ENCODE peak calls at places on chromosomes 12 and 14, in six cellular contexts. One of them, this sample, is unnamed.

GRCh38 chr12:111121840-111122239 is 201.5 kb upstream of the MYL2 start:
- DNase-seq in left ventricle myocardium inferior: no peak
- DNase-seq in fibroblast of the aortic adventitia: no peak
- DNase-seq in AG04449: no peak
- DNase-seq in H1: no peak
- DNase-seq in foreskin keratinocyte: no peak
- DNase-seq in this sample: no peak

GRCh38 chr14:103625361-103626095 is 3.5 kb upstream of the KLC1 start:
- DNase-seq in AG04449: no peak
- DNase-seq in foreskin keratinocyte: no peak
- DNase-seq in fibroblast of the aortic adventitia: no peak
- DNase-seq in H1: no peak
- DNase-seq in left ventricle myocardium inferior: no peak
- DNase-seq in this sample: no peak

GRCh38 chr12:92562063-92562734 is 140.6 kb upstream of the PLEKHG7 start:
- DNase-seq in fibroblast of the aortic adventitia: peak; percentile 66
- DNase-seq in foreskin keratinocyte: no peak
- DNase-seq in H1: no peak
- DNase-seq in left ventricle myocardium inferior: no peak
- DNase-seq in AG04449: no peak
- DNase-seq in this sample: no peak

GRCh38 chr14:25042362-25043299 is 7.3 kb downstream of the STXBP6 start:
- DNase-seq in AG04449: peak; percentile 2
- DNase-seq in H1: no peak
- DNase-seq in left ventricle myocardium inferior: no peak
- DNase-seq in foreskin keratinocyte: no peak
- DNase-seq in fibroblast of the aortic adventitia: peak; percentile 73
- DNase-seq in this sample: no peak

GRCh38 chr12:97575792-97576191 is 113.2 kb downstream of the RMST start:
- DNase-seq in AG04449: no peak
- DNase-seq in left ventricle myocardium inferior: no peak
- DNase-seq in foreskin keratinocyte: no peak
- DNase-seq in fibroblast of the aortic adventitia: no peak
- DNase-seq in H1: no peak
- DNase-seq in this sample: no peak

GRCh38 chr12:121371404-121371803 is 19.2 kb upstream of the ANAPC5 start:
- DNase-seq in AG04449: no peak
- DNase-seq in left ventricle myocardium inferior: no peak
- DNase-seq in H1: no peak
- DNase-seq in fibroblast of the aortic adventitia: no peak
- DNase-seq in foreskin keratinocyte: no peak
- DNase-seq in this sample: no peak

GRCh38 chr12:13163868-13164267 is 32.7 kb upstream of the EMP1 start:
- DNase-seq in H1: no peak
- DNase-seq in left ventricle myocardium inferior: no peak
- DNase-seq in foreskin keratinocyte: peak; percentile 54
- DNase-seq in fibroblast of the aortic adventitia: no peak
- DNase-seq in AG04449: no peak
- DNase-seq in this sample: no peak

GRCh38 chr12:64752833-64753238 is 6.4 kb downstream of the GNS start:
- DNase-seq in left ventricle myocardium inferior: no peak
- DNase-seq in H1: no peak
- DNase-seq in foreskin keratinocyte: no peak
- DNase-seq in fibroblast of the aortic adventitia: peak; percentile 39
- DNase-seq in AG04449: no peak
- DNase-seq in this sample: no peak

GRCh38 chr12:113955109-113955970 is 10.8 kb downstream of the RBM19 start:
- DNase-seq in AG04449: no peak
- DNase-seq in fibroblast of the aortic adventitia: no peak
- DNase-seq in left ventricle myocardium inferior: no peak
- DNase-seq in foreskin keratinocyte: no peak
- DNase-seq in H1: peak; percentile 83
- DNase-seq in this sample: peak; percentile 81

GRCh38 chr12:24904871-24905270 is 44.0 kb downstream of the BCAT1 start:
- DNase-seq in AG04449: no peak
- DNase-seq in left ventricle myocardium inferior: no peak
- DNase-seq in H1: peak; percentile 29
- DNase-seq in fibroblast of the aortic adventitia: no peak
- DNase-seq in foreskin keratinocyte: no peak
- DNase-seq in this sample: no peak

GRCh38 chr12:26195250-26195640 is at the start of gene SSPN:
- DNase-seq in H1: peak; percentile 63
- DNase-seq in left ventricle myocardium inferior: peak; percentile 73
- DNase-seq in fibroblast of the aortic adventitia: peak; percentile 63
- DNase-seq in AG04449: no peak
- DNase-seq in foreskin keratinocyte: no peak
- DNase-seq in this sample: peak; percentile 68

GRCh38 chr12:106140223-106140986 is 1.7 kb upstream of the NUAK1 start:
- DNase-seq in H1: no peak
- DNase-seq in left ventricle myocardium inferior: no peak
- DNase-seq in foreskin keratinocyte: no peak
- DNase-seq in AG04449: no peak
- DNase-seq in fibroblast of the aortic adventitia: no peak
- DNase-seq in this sample: no peak

GRCh38 chr14:96122496-96122895 is 82.1 kb upstream of the BDKRB2 start:
- DNase-seq in foreskin keratinocyte: no peak
- DNase-seq in AG04449: no peak
- DNase-seq in H1: no peak
- DNase-seq in fibroblast of the aortic adventitia: no peak
- DNase-seq in left ventricle myocardium inferior: no peak
- DNase-seq in this sample: no peak

GRCh38 chr12:89497467-89497866 is 27.1 kb downstream of the GALNT4 start:
- DNase-seq in H1: no peak
- DNase-seq in fibroblast of the aortic adventitia: no peak
- DNase-seq in AG04449: no peak
- DNase-seq in foreskin keratinocyte: no peak
- DNase-seq in left ventricle myocardium inferior: no peak
- DNase-seq in this sample: no peak

GRCh38 chr14:50882932-50883826 is 11.3 kb downstream of the ABHD12B start:
- DNase-seq in AG04449: no peak
- DNase-seq in left ventricle myocardium inferior: no peak
- DNase-seq in fibroblast of the aortic adventitia: no peak
- DNase-seq in H1: no peak
- DNase-seq in foreskin keratinocyte: no peak
- DNase-seq in this sample: peak; percentile 64

GRCh38 chr12:88624911-88625310 is 44.6 kb upstream of the KITLG start:
- DNase-seq in AG04449: no peak
- DNase-seq in fibroblast of the aortic adventitia: peak; percentile 90
- DNase-seq in left ventricle myocardium inferior: no peak
- DNase-seq in H1: no peak
- DNase-seq in foreskin keratinocyte: no peak
- DNase-seq in this sample: no peak

GRCh38 chr14:61147898-61148549 is 133.1 kb downstream of the TMEM30B start:
- DNase-seq in H1: no peak
- DNase-seq in left ventricle myocardium inferior: no peak
- DNase-seq in foreskin keratinocyte: no peak
- DNase-seq in AG04449: peak; percentile 58
- DNase-seq in fibroblast of the aortic adventitia: peak; percentile 63
- DNase-seq in this sample: peak; percentile 86

GRCh38 chr12:130286041-130286440 is 51.6 kb upstream of the PIWIL1 start:
- DNase-seq in H1: no peak
- DNase-seq in foreskin keratinocyte: no peak
- DNase-seq in left ventricle myocardium inferior: no peak
- DNase-seq in AG04449: no peak
- DNase-seq in fibroblast of the aortic adventitia: no peak
- DNase-seq in this sample: no peak

GRCh38 chr12:90520002-90520734 is 434.8 kb downstream of the CCER1 start:
- DNase-seq in left ventricle myocardium inferior: no peak
- DNase-seq in foreskin keratinocyte: no peak
- DNase-seq in AG04449: no peak
- DNase-seq in fibroblast of the aortic adventitia: no peak
- DNase-seq in H1: no peak
- DNase-seq in this sample: no peak

GRCh38 chr12:111692575-111693210 is 6.8 kb downstream of the ACAD10 start:
- DNase-seq in left ventricle myocardium inferior: no peak
- DNase-seq in H1: peak; percentile 57
- DNase-seq in AG04449: no peak
- DNase-seq in fibroblast of the aortic adventitia: no peak
- DNase-seq in foreskin keratinocyte: no peak
- DNase-seq in this sample: peak; percentile 10

GRCh38 chr12:58933068-58933681 is 12.9 kb upstream of the LRIG3 start:
- DNase-seq in H1: no peak
- DNase-seq in left ventricle myocardium inferior: no peak
- DNase-seq in AG04449: no peak
- DNase-seq in fibroblast of the aortic adventitia: no peak
- DNase-seq in foreskin keratinocyte: no peak
- DNase-seq in this sample: peak; percentile 72

GRCh38 chr14:77187649-77188012 is 6.0 kb downstream of the TMEM63C start:
- DNase-seq in fibroblast of the aortic adventitia: no peak
- DNase-seq in AG04449: no peak
- DNase-seq in foreskin keratinocyte: no peak
- DNase-seq in left ventricle myocardium inferior: no peak
- DNase-seq in H1: no peak
- DNase-seq in this sample: no peak

GRCh38 chr14:77186911-77187648 is 5.5 kb downstream of the TMEM63C start:
- DNase-seq in AG04449: no peak
- DNase-seq in fibroblast of the aortic adventitia: peak; percentile 51
- DNase-seq in foreskin keratinocyte: peak; percentile 59
- DNase-seq in left ventricle myocardium inferior: no peak
- DNase-seq in H1: no peak
- DNase-seq in this sample: peak; percentile 23

GRCh38 chr14:77194706-77195105 is 13.1 kb downstream of the TMEM63C start:
- DNase-seq in H1: no peak
- DNase-seq in left ventricle myocardium inferior: no peak
- DNase-seq in foreskin keratinocyte: no peak
- DNase-seq in fibroblast of the aortic adventitia: no peak
- DNase-seq in AG04449: no peak
- DNase-seq in this sample: no peak

GRCh38 chr14:77189479-77189878 is 7.9 kb downstream of the TMEM63C start:
- DNase-seq in foreskin keratinocyte: no peak
- DNase-seq in H1: no peak
- DNase-seq in fibroblast of the aortic adventitia: no peak
- DNase-seq in AG04449: no peak
- DNase-seq in left ventricle myocardium inferior: no peak
- DNase-seq in this sample: no peak

DNA sequence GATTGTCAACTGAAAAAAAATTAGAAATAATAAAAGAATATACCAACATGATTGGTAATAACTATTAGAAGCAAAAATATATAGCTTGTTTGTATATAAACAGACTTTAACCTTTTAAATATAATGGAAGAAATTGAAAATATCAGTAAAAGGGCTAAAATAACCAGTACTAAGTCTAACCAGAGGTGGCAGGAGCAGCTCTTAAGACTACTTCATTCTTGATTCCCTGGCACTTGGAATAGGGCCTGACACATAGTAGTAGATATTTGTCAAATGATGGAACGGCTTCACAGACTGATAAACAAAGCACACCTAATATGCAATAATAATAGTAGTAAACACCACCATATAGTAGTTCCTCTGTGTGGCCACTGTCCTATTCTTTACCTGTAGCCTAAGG is 9.4 kb downstream of the TMEM63C start:
- DNase-seq in AG04449: no peak
- DNase-seq in fibroblast of the aortic adventitia: no peak
- DNase-seq in foreskin keratinocyte: no peak
- DNase-seq in left ventricle myocardium inferior: no peak
- DNase-seq in H1: no peak
- DNase-seq in this sample: no peak
- TF ChIP-seq CTCF in AG04449: no peak
- TF ChIP-seq CTCF in fibroblast of the aortic adventitia: no peak
- TF ChIP-seq CTCF in foreskin keratinocyte: peak; percentile 18
- TF ChIP-seq CTCF in left ventricle myocardium inferior: no peak
- TF ChIP-seq CTCF in H1: peak; percentile 16
- TF ChIP-seq CTCF in this sample: no peak

DNA sequence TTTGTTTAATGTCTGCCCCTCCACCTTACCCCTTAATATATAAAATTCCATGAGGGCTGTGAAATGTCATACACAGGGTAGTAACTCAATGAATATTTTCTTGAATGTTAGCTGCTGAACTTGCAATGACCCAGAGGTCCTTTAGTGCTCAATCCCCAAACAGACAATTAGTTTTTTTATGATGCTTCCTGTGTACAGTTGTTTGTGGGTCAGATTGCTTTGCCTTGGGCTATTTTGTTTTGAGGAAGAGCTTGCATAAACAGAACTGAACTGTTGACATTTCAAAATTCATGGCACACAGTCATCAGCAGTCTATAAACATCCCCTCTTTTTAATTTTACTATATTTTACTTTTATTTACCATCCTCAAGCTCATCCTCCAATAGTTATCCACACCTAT is 820.5 kb upstream of the SEL1L start:
- DNase-seq in foreskin keratinocyte: no peak
- DNase-seq in left ventricle myocardium inferior: no peak
- DNase-seq in AG04449: no peak
- DNase-seq in fibroblast of the aortic adventitia: no peak
- DNase-seq in H1: no peak
- DNase-seq in this sample: no peak
- TF ChIP-seq CTCF in foreskin keratinocyte: no peak
- TF ChIP-seq CTCF in left ventricle myocardium inferior: no peak
- TF ChIP-seq CTCF in AG04449: no peak
- TF ChIP-seq CTCF in fibroblast of the aortic adventitia: no peak
- TF ChIP-seq CTCF in H1: no peak
- TF ChIP-seq CTCF in this sample: no peak

DNA sequence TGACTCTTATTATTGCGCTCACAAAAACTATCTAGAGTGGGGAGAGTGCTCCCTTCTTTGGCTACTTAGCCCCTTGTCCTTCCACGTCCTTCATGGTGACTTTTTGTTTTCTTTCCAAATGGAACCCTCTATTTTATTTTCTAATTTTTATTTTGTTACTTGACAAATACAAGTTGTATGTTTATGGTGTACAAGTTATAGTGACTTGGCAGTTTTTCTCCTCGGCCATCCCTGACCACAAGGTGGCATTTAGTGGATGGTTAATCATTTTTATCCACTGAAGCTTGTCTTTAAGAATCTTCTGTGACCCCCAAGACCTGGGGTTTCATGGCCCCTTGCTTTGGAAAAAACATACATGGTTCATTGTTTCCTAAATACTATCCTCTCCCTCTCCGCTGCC is 70.1 kb downstream of the NKX2-1 start:
- DNase-seq in fibroblast of the aortic adventitia: no peak
- DNase-seq in H1: no peak
- DNase-seq in AG04449: no peak
- DNase-seq in foreskin keratinocyte: no peak
- DNase-seq in left ventricle myocardium inferior: no peak
- DNase-seq in this sample: no peak
- TF ChIP-seq CTCF in fibroblast of the aortic adventitia: no peak
- TF ChIP-seq CTCF in H1: no peak
- TF ChIP-seq CTCF in AG04449: no peak
- TF ChIP-seq CTCF in foreskin keratinocyte: no peak
- TF ChIP-seq CTCF in left ventricle myocardium inferior: no peak
- TF ChIP-seq CTCF in this sample: no peak

GRCh38 chr14:102230481-102231210 is 74.3 kb downstream of the MOK start:
- DNase-seq in foreskin keratinocyte: no peak
- DNase-seq in AG04449: no peak
- DNase-seq in left ventricle myocardium inferior: no peak
- DNase-seq in H1: no peak
- DNase-seq in fibroblast of the aortic adventitia: no peak
- DNase-seq in this sample: no peak

GRCh38 chr14:102233081-102233480 is 71.9 kb downstream of the MOK start:
- DNase-seq in AG04449: no peak
- DNase-seq in fibroblast of the aortic adventitia: no peak
- DNase-seq in foreskin keratinocyte: no peak
- DNase-seq in left ventricle myocardium inferior: no peak
- DNase-seq in H1: no peak
- DNase-seq in this sample: no peak

GRCh38 chr14:102234331-102235264 is 70.4 kb downstream of the MOK start:
- DNase-seq in AG04449: no peak
- DNase-seq in foreskin keratinocyte: no peak
- DNase-seq in H1: no peak
- DNase-seq in left ventricle myocardium inferior: no peak
- DNase-seq in fibroblast of the aortic adventitia: peak; percentile 54
- DNase-seq in this sample: no peak

GRCh38 chr14:102231476-102232347 is 73.3 kb downstream of the MOK start:
- DNase-seq in fibroblast of the aortic adventitia: no peak
- DNase-seq in foreskin keratinocyte: no peak
- DNase-seq in AG04449: no peak
- DNase-seq in H1: no peak
- DNase-seq in left ventricle myocardium inferior: no peak
- DNase-seq in this sample: no peak

GRCh38 chr14:102232348-102232625 is 72.7 kb downstream of the MOK start:
- DNase-seq in AG04449: no peak
- DNase-seq in fibroblast of the aortic adventitia: no peak
- DNase-seq in left ventricle myocardium inferior: no peak
- DNase-seq in foreskin keratinocyte: no peak
- DNase-seq in H1: no peak
- DNase-seq in this sample: no peak
- TF ChIP-seq CTCF in AG04449: no peak
- TF ChIP-seq CTCF in fibroblast of the aortic adventitia: no peak
- TF ChIP-seq CTCF in left ventricle myocardium inferior: no peak
- TF ChIP-seq CTCF in foreskin keratinocyte: no peak
- TF ChIP-seq CTCF in H1: peak; percentile 22
- TF ChIP-seq CTCF in this sample: no peak

This sample was measured in Calu3.